ENCODE peak calls at places on chromosome 10, in five cellular contexts. G, S, J, T and Q are unnamed samples.

GRCh38 chr10:34648507-34648906 is 166.6 kb downstream of the PARD3 start:
- DNase-seq in J (no peak), G (no peak), S (no peak), T (no peak), Q (no peak)

GRCh38 chr10:16586358-16587138 is 64.9 kb upstream of the C1QL3 start:
- DNase-seq in T (no peak), S (no peak), J (no peak), G (no peak), Q (no peak)

GRCh38 chr10:60905580-60905979 is 38.4 kb downstream of the RHOBTB1 start:
- DNase-seq in T (no peak), J (no peak), G (no peak), S (peak), Q (no peak)

GRCh38 chr10:110207805-110208613 is 604 bp downstream of the MXI1 start:
- DNase-seq in T (peak), J (no peak), G (peak), S (peak), Q (no peak)

GRCh38 chr10:116287906-116288501 is 15.0 kb upstream of the GFRA1 start:
- DNase-seq in G (peak), T (no peak), J (peak), S (peak), Q (no peak)

GRCh38 chr10:92080244-92080643 is 156.7 kb downstream of the BTAF1 start:
- DNase-seq in G (no peak), T (no peak), J (no peak), S (no peak), Q (no peak)

GRCh38 chr10:65581426-65582026 is 1344.3 kb upstream of the LRRTM3 start:
- DNase-seq in J (no peak), S (no peak), T (no peak), G (no peak), Q (no peak)

GRCh38 chr10:97013983-97014382 is 171.8 kb downstream of the SLIT1 start:
- DNase-seq in S (no peak), T (no peak), G (no peak), J (no peak), Q (peak)

GRCh38 chr10:123249894-123250293 is 95.7 kb downstream of the BUB3 start:
- DNase-seq in T (no peak), G (no peak), J (no peak), S (no peak), Q (no peak)

GRCh38 chr10:82811621-82812020 is 936.6 kb downstream of the NRG3 start:
- DNase-seq in J (no peak), G (peak), S (peak), T (no peak), Q (no peak)

GRCh38 chr10:10865303-10865702 is 152.4 kb upstream of the CELF2 start:
- DNase-seq in T (no peak), G (no peak), S (no peak), J (peak), Q (no peak)

GRCh38 chr10:25023278-25023677 is 6.9 kb downstream of the THNSL1 start:
- DNase-seq in J (no peak), T (no peak), G (no peak), S (peak), Q (no peak)

GRCh38 chr10:120755771-120756170 is 95.4 kb upstream of the WDR11 start:
- DNase-seq in T (no peak), S (no peak), G (no peak), J (no peak), Q (no peak)

GRCh38 chr10:128393546-128393945 is 267.3 kb upstream of the MKI67 start:
- DNase-seq in T (no peak), S (no peak), G (no peak), J (no peak), Q (no peak)

GRCh38 chr10:122678266-122678665 is 21.4 kb downstream of the C10orf120 start:
- DNase-seq in T (no peak), S (no peak), G (no peak), J (no peak), Q (no peak)

GRCh38 chr10:28873540-28873939 is 196.2 kb downstream of the BAMBI start:
- DNase-seq in T (no peak), G (no peak), S (no peak), J (no peak), Q (no peak)

GRCh38 chr10:95445837-95446347 is 115.3 kb downstream of the SORBS1 start:
- DNase-seq in G (peak), T (no peak), J (peak), S (peak), Q (no peak)

GRCh38 chr10:77163670-77164348 is 473.8 kb downstream of the KCNMA1 start:
- DNase-seq in T (no peak), S (peak), J (peak), G (peak), Q (no peak)

GRCh38 chr10:43110318-43111071 is 27.8 kb upstream of the CSGALNACT2 start:
- DNase-seq in T (no peak), G (no peak), S (peak), J (peak), Q (no peak)

GRCh38 chr10:116160271-116160670 is 112.7 kb downstream of the GFRA1 start:
- DNase-seq in G (no peak), S (no peak), J (no peak), T (no peak), Q (no peak)